ENCODE peak calls at places on chromosomes 11 and 22, in eight cellular contexts. E, V, X, A, K, J, G and I are unnamed samples.

GRCh38 chr11:20337526-20338154 is 25.9 kb upstream of the HTATIP2 start:
- DNase-seq in E (peak), V (no peak), X (peak), A (no peak), K (no peak), J (no peak), G (no peak), I (no peak)

GRCh38 chr11:73399159-73400090 is 23.2 kb downstream of the RELT start:
- DNase-seq in E (peak), V (peak), X (no peak), A (no peak), K (peak), J (peak), G (no peak), I (no peak)

GRCh38 chr11:123103326-123103980 is 41.5 kb upstream of the HSPA8 start:
- DNase-seq in E (peak), V (peak), X (peak), A (peak), K (peak), J (peak), G (peak), I (no peak)

GRCh38 chr11:35116245-35116644 is 22.7 kb upstream of the CD44 start:
- DNase-seq in E (no peak), V (no peak), X (no peak), A (no peak), K (no peak), J (no peak), G (no peak), I (no peak)

GRCh38 chr11:62656801-62657429 is 3.8 kb upstream of the INTS5 start:
- DNase-seq in E (no peak), V (no peak), X (no peak), A (no peak), K (no peak), J (no peak), G (no peak), I (no peak)

GRCh38 chr11:17743808-17744119 is 9.2 kb downstream of the KCNC1 start:
- DNase-seq in E (peak), V (no peak), X (no peak), A (no peak), K (no peak), J (peak), G (no peak), I (no peak)

GRCh38 chr11:77188323-77188911 is 60.4 kb downstream of the MYO7A start:
- DNase-seq in E (peak), V (peak), X (peak), A (peak), K (peak), J (peak), G (peak), I (peak)

GRCh38 chr22:38444783-38445182 is 10.2 kb downstream of the KCNJ4 start:
- DNase-seq in E (no peak), V (no peak), X (no peak), A (no peak), K (no peak), J (no peak), G (no peak), I (no peak)

GRCh38 chr22:46682011-46682731 is 55.9 kb downstream of the CERK start:
- DNase-seq in E (no peak), V (no peak), X (no peak), A (no peak), K (no peak), J (no peak), G (no peak), I (no peak)

GRCh38 chr22:46086577-46087335 is 63.6 kb upstream of the PPARA start:
- DNase-seq in E (peak), V (peak), X (no peak), A (peak), K (peak), J (peak), G (no peak), I (peak)

GRCh38 chr11:72436667-72437066 is 2.3 kb upstream of the CLPB start:
- DNase-seq in E (no peak), V (no peak), X (no peak), A (no peak), K (no peak), J (no peak), G (no peak), I (no peak)

GRCh38 chr11:113562981-113563461 is 87.8 kb upstream of the DRD2 start:
- DNase-seq in E (no peak), V (no peak), X (no peak), A (no peak), K (no peak), J (no peak), G (no peak), I (no peak)

GRCh38 chr11:112885744-112886706 is 75.2 kb upstream of the NCAM1 start:
- DNase-seq in E (no peak), V (no peak), X (no peak), A (no peak), K (no peak), J (no peak), G (no peak), I (no peak)

GRCh38 chr11:74232316-74232950 is 61.3 kb downstream of the PPME1 start:
- DNase-seq in E (no peak), V (no peak), X (no peak), A (no peak), K (no peak), J (no peak), G (no peak), I (no peak)

GRCh38 chr11:67463680-67464410 is 5.2 kb downstream of the TMEM134 start:
- DNase-seq in E (no peak), V (peak), X (peak), A (peak), K (peak), J (peak), G (peak), I (peak)

GRCh38 chr11:12008790-12009616 is 577 bp upstream of the DKK3 start:
- DNase-seq in E (peak), V (peak), X (no peak), A (no peak), K (peak), J (peak), G (no peak), I (peak)

GRCh38 chr11:69376155-69377028 is 82.4 kb downstream of the MYEOV start:
- DNase-seq in E (no peak), V (peak), X (no peak), A (no peak), K (peak), J (no peak), G (peak), I (peak)

GRCh38 chr11:3773180-3773579 is 24.2 kb downstream of the NUP98 start:
- DNase-seq in E (no peak), V (no peak), X (no peak), A (no peak), K (no peak), J (no peak), G (no peak), I (no peak)

GRCh38 chr11:70142171-70142875 is 60.8 kb upstream of the FADD start:
- DNase-seq in E (no peak), V (no peak), X (no peak), A (no peak), K (no peak), J (no peak), G (no peak), I (no peak)

GRCh38 chr22:17121235-17122195 is at the start of gene TMEM121B:
- DNase-seq in E (peak), V (peak), X (peak), A (peak), K (peak), J (peak), G (no peak), I (peak)

GRCh38 chr11:47184711-47185304 is 1.4 kb downstream of the PACSIN3 start:
- DNase-seq in E (no peak), V (peak), X (no peak), A (peak), K (no peak), J (peak), G (no peak), I (peak)

GRCh38 chr11:47186937-47187681 is 875 bp upstream of the PACSIN3 start:
- DNase-seq in E (peak), V (peak), X (peak), A (peak), K (no peak), J (peak), G (peak), I (peak)

GRCh38 chr11:47183969-47184368 is 2.3 kb downstream of the PACSIN3 start:
- DNase-seq in E (no peak), V (peak), X (no peak), A (no peak), K (no peak), J (no peak), G (no peak), I (no peak)

GRCh38 chr11:47186076-47186936 is at the start of gene PACSIN3:
- DNase-seq in E (peak), V (peak), X (no peak), A (peak), K (no peak), J (peak), G (peak), I (peak)

GRCh38 chr11:47185305-47186075 is 744 bp downstream of the PACSIN3 start:
- DNase-seq in E (peak), V (peak), X (peak), A (peak), K (peak), J (peak), G (no peak), I (peak)
- TF ChIP-seq POLR2A in E (no peak), V (no peak), X (peak), A (peak), K (no peak), J (peak), G (no peak), I (peak)

GRCh38 chr22:27624042-27624441 is 177.5 kb downstream of the MN1 start:
- DNase-seq in E (no peak), V (no peak), X (no peak), A (no peak), K (no peak), J (no peak), G (no peak), I (no peak)
- H3K4me3 ChIP-seq in E (no peak), V (no peak), X (no peak), A (no peak), K (no peak), J (no peak), G (no peak), I (no peak)

GRCh38 chr22:21030621-21031544 is 1.5 kb downstream of the SLC7A4 start:
- DNase-seq in E (no peak), V (no peak), X (no peak), A (no peak), K (no peak), J (no peak), G (no peak), I (no peak)
- TF ChIP-seq POLR2A in E (no peak), V (no peak), X (no peak), A (no peak), K (no peak), J (no peak), G (no peak), I (no peak)

GRCh38 chr11:86196291-86196690 is 48.3 kb upstream of the EED start:
- DNase-seq in E (no peak), V (no peak), X (no peak), A (no peak), K (no peak), J (no peak), G (no peak), I (no peak)
- H3K4me3 ChIP-seq in E (no peak), V (no peak), X (no peak), A (no peak), K (no peak), J (no peak), G (no peak), I (no peak)

GRCh38 chr22:41197808-41198585 is 7.1 kb upstream of the L3MBTL2 start:
- DNase-seq in E (no peak), V (peak), X (no peak), A (peak), K (no peak), J (no peak), G (peak), I (peak)
- TF ChIP-seq POLR2A in E (no peak), V (no peak), X (no peak), A (no peak), K (no peak), J (no peak), G (no peak), I (no peak)

DNA sequence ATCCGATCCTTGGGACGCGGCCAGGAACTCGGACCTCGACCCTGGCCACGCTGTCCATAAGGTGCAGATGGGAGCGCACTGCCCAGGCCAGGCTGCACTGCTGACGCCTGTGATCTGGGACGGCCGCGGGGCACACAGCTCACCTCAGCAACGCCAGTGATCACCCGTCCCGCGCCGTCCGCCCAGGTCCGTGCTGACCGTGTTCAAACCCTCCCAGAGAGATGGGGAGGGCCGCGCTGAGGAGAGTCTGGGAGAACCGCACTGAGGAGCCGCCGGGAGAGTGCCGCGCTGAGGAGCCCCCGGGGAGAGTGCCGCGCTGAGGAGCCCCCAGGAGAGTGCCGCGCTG is 636 bp downstream of the KCNQ1OT1 start:
- DNase-seq in E (peak), V (no peak), X (no peak), A (peak), K (peak), J (no peak), G (peak), I (no peak)
- H3K4me3 ChIP-seq in E (peak), V (peak), X (peak), A (peak), K (peak), J (peak), G (peak), I (peak)

GRCh38 chr22:22181515-22181959 is 63.0 kb upstream of the VPREB1 start:
- DNase-seq in E (no peak), V (no peak), X (no peak), A (no peak), K (no peak), J (no peak), G (no peak), I (no peak)

GRCh38 chr22:22178566-22178965 is 66.0 kb upstream of the VPREB1 start:
- DNase-seq in E (no peak), V (no peak), X (no peak), A (no peak), K (no peak), J (no peak), G (no peak), I (no peak)

GRCh38 chr22:22178992-22179391 is 65.6 kb upstream of the VPREB1 start:
- DNase-seq in E (no peak), V (no peak), X (no peak), A (no peak), K (no peak), J (no peak), G (no peak), I (no peak)

GRCh38 chr22:22180738-22181514 is 63.7 kb upstream of the VPREB1 start:
- DNase-seq in E (no peak), V (no peak), X (no peak), A (no peak), K (no peak), J (no peak), G (no peak), I (no peak)

GRCh38 chr22:22179858-22180257 is 64.7 kb upstream of the VPREB1 start:
- DNase-seq in E (no peak), V (no peak), X (no peak), A (no peak), K (no peak), J (no peak), G (no peak), I (no peak)
- TF ChIP-seq POLR2A in E (no peak), V (no peak), X (no peak), A (no peak), K (no peak), J (no peak), G (no peak), I (no peak)

DNA sequence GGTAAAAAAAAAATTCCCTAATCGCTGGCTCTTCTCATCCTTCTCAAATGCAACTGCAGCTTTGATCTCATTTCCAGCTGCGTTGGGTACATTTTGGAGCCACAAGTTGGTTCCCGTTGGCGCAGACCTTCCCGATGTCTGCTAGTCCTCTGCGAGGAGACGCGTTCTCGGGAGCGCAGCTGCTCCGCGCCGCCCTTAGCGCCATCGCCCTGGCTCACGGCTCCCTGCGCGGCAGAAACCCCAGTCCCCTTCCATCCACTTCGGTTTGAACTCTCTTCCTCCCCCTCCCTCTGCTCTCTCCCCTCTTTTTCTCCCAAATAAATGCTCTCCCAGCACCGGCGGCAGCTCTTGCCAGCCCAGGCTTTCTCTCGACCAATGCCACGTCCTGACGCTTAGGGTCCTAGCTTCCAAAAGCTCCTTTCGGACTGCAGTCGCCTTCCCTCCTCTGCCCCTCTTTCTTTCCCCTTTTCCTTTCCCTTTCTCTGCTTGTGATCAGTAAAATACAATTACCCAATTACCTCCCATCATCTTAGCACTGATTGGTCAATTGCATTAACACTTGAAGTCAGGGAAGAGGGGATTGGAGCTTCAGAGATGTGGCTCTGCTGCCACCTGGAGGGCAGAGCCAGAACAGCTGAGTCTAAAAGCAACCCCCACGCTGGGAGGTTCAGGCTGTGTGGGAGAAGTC is 1165.7 kb downstream of the LRRC4C start:
- DNase-seq in E (peak), V (peak), X (peak), A (peak), K (peak), J (peak), G (peak), I (peak)
- H3K4me3 ChIP-seq in E (peak), V (peak), X (peak), A (no peak), K (peak), J (peak), G (peak), I (peak)

GRCh38 chr22:49936018-49936972 is 17.9 kb downstream of the CRELD2 start:
- DNase-seq in E (peak), V (peak), X (peak), A (peak), K (peak), J (peak), G (peak), I (peak)
- TF ChIP-seq POLR2A in E (no peak), V (no peak), X (peak), A (peak), K (no peak), J (peak), G (peak), I (no peak)